ENCODE peak calls at places on chromosomes 4 and X, in six cellular contexts. A, U, G, B, S and N are unnamed samples.

GRCh38 chrX:129996120-129996519 is 13.7 kb downstream of the BCORL1 start:
- DNase-seq in A (no peak), U (peak), G (no peak), B (peak), S (no peak), N (no peak)

GRCh38 chr4:101066586-101066985 is 280.7 kb downstream of the PPP3CA start:
- DNase-seq in A (no peak), U (no peak), G (no peak), B (no peak), S (no peak), N (no peak)

GRCh38 chr4:15354790-15355418 is 72.9 kb upstream of the C1QTNF7 start:
- DNase-seq in A (no peak), U (no peak), G (no peak), B (no peak), S (peak), N (no peak)

GRCh38 chr4:138678985-138679746 is 336.4 kb upstream of the NOCT start:
- DNase-seq in A (no peak), U (no peak), G (no peak), B (no peak), S (no peak), N (no peak)

GRCh38 chrX:151712253-151712652 is 3.6 kb upstream of the FATE1 start:
- DNase-seq in A (no peak), U (no peak), G (no peak), B (no peak), S (no peak), N (no peak)

GRCh38 chrX:130734713-130735112 is 168.3 kb downstream of the ENOX2 start:
- DNase-seq in A (no peak), U (no peak), G (no peak), B (no peak), S (no peak), N (no peak)

GRCh38 chrX:65985922-65986588 is 53.8 kb downstream of the VSIG4 start:
- DNase-seq in A (no peak), U (no peak), G (no peak), B (peak), S (no peak), N (peak)

GRCh38 chr4:147019061-147019460 is 73.4 kb upstream of the TTC29 start:
- DNase-seq in A (peak), U (peak), G (peak), B (peak), S (peak), N (peak)

GRCh38 chr4:118265312-118266144 is 87.3 kb downstream of the PRSS12 start:
- DNase-seq in A (no peak), U (no peak), G (peak), B (peak), S (no peak), N (peak)

GRCh38 chr4:76301775-76302162 is 4.8 kb upstream of the STBD1 start:
- DNase-seq in A (no peak), U (no peak), G (no peak), B (no peak), S (no peak), N (no peak)

GRCh38 chrX:40087574-40088298 is 10.0 kb downstream of the BCOR start:
- DNase-seq in A (no peak), U (no peak), G (no peak), B (no peak), S (no peak), N (peak)

GRCh38 chr4:2684486-2684885 is 71.7 kb downstream of the TNIP2 start:
- DNase-seq in A (no peak), U (no peak), G (no peak), B (no peak), S (no peak), N (no peak)

GRCh38 chr4:55612341-55612740 is 20.3 kb upstream of the PDCL2 start:
- DNase-seq in A (no peak), U (no peak), G (no peak), B (no peak), S (no peak), N (no peak)

GRCh38 chr4:81518762-81519427 is 47.2 kb upstream of the RASGEF1B start:
- DNase-seq in A (no peak), U (no peak), G (no peak), B (no peak), S (no peak), N (no peak)

GRCh38 chrX:13007519-13008188 is 32.7 kb downstream of the TMSB4X start:
- DNase-seq in A (no peak), U (no peak), G (no peak), B (peak), S (no peak), N (no peak)

GRCh38 chr4:40607224-40607623 is 22.4 kb downstream of the RBM47 start:
- DNase-seq in A (no peak), U (no peak), G (no peak), B (peak), S (no peak), N (no peak)

GRCh38 chr4:13953083-13953482 is 325.6 kb upstream of the BOD1L1 start:
- DNase-seq in A (no peak), U (no peak), G (no peak), B (no peak), S (no peak), N (no peak)

GRCh38 chr4:7156273-7157139 is 35.8 kb upstream of the SORCS2 start:
- DNase-seq in A (peak), U (peak), G (no peak), B (peak), S (peak), N (peak)

GRCh38 chr4:155617312-155617711 is 49.3 kb upstream of the GUCY1A1 start:
- DNase-seq in A (no peak), U (no peak), G (no peak), B (peak), S (no peak), N (no peak)

GRCh38 chrX:675896-676295 is 45.3 kb downstream of the SHOX start:
- DNase-seq in A (no peak), U (no peak), G (no peak), B (no peak), S (no peak), N (no peak)

GRCh38 chrX:119693032-119693995 is at the start of gene SEPTIN6:
- DNase-seq in A (peak), U (peak), G (peak), B (peak), S (peak), N (peak)

GRCh38 chrX:103704863-103705262 is 5.8 kb upstream of the TMEM31 start:
- DNase-seq in A (no peak), U (no peak), G (no peak), B (no peak), S (no peak), N (no peak)

GRCh38 chr4:138175337-138175794 is 66.8 kb downstream of the SLC7A11 start:
- DNase-seq in A (peak), U (no peak), G (peak), B (peak), S (no peak), N (peak)

GRCh38 chrX:40107291-40108083 is 9.7 kb upstream of the BCOR start:
- DNase-seq in A (peak), U (no peak), G (peak), B (no peak), S (peak), N (peak)

GRCh38 chrX:110394653-110395052 is 36.0 kb downstream of the RTL9 start:
- DNase-seq in A (no peak), U (no peak), G (no peak), B (peak), S (no peak), N (no peak)

GRCh38 chr4:138158746-138159297 is 83.3 kb downstream of the SLC7A11 start:
- DNase-seq in A (no peak), U (no peak), G (no peak), B (peak), S (no peak), N (no peak)

GRCh38 chr4:106978046-106978774 is 57.9 kb downstream of the DKK2 start:
- DNase-seq in A (no peak), U (no peak), G (no peak), B (no peak), S (no peak), N (no peak)

GRCh38 chr4:47741200-47741599 is 96.7 kb downstream of the CORIN start:
- DNase-seq in A (no peak), U (no peak), G (no peak), B (peak), S (no peak), N (no peak)

DNA sequence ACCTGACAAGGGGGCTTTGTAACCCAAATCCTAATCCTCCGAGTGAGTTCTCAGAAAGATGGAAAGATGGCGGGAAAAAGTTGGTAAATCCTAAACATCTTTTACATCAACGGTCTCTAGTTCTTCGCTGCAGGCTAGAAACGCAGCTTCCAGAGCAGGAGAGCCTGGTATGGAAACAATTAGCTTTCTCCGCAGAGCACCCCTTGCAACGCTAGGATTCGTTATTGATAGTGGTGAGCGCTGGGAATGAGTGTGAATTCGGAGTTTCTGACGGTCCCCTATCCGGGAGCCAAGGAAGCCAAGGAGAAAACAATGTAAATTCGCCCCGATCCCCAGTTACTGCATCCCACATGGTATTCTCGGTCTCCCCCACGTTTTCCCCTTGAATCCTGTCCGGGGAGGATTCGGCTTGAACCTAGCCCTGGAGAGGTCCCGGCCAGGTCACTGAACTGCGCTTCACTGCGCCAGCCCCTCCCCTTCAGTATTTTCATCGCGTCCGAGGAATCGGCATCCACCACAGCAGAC is 4.7 kb upstream of the NEUROG2 start:
- DNase-seq in A (no peak), U (no peak), G (no peak), B (no peak), S (no peak), N (no peak)
- H3K4me3 ChIP-seq in A (no peak), U (no peak), G (no peak), B (no peak), S (no peak), N (no peak)

DNA sequence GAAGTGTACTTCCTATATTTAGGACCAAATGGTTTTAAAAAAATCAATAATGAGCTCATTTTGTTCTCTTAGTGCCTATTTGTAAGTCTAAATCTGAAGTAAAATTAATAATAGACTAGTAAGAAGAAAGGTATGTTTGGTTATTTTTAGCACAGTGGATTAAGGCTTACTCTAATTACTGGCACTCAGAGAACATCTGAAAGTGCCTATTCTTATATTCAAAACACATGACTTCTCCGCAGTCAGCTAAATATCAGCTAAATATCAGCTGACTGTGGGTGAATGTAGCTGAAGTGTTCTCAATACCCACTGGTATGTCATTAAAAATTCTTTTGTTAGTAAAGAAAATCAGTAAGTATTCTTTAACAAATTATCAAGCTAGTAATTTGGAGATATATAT is 6.0 kb downstream of the AP1S2 start:
- DNase-seq in A (no peak), U (no peak), G (no peak), B (no peak), S (no peak), N (no peak)
- H3K4me3 ChIP-seq in A (no peak), U (no peak), G (no peak), B (no peak), S (peak), N (no peak)

DNA sequence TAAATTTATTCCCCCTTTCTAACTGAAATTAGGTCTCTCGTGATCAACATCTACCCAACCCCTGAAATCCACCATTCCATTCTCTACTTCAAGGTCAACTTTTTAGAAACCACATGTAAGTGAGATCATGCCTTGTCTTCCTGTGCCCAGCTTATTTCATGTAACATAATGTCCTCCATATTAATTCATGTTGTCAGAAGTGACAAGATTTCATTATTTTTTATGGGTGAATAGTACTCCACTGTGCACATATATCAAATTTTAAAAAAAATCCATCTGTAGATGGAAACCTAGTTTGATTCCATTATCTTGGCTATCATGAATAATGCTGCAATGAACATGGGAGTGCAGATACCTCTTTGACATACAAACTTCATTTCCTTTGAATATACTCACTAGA is 1.5 kb downstream of the PPID start:
- DNase-seq in A (no peak), U (no peak), G (no peak), B (no peak), S (no peak), N (no peak)
- H3K4me3 ChIP-seq in A (no peak), U (peak), G (peak), B (no peak), S (peak), N (no peak)

DNA sequence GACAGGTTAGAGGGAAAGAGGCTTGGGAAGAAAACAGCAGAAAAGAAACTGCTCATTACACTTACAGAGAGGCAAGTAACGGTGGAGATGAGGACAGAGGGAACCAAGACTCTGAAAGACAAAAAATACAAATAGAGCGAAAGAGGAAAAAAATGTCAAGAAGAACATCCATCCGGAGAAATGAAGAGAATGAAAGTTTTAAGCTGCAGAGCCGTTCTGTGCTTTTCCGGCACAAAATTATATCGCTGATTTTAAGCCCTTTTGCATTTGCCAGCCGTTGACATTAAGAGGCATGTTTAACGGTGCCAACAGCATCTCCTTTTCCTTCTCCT is 236 bp downstream of the PCDH10 start:
- DNase-seq in A (no peak), U (no peak), G (no peak), B (no peak), S (no peak), N (no peak)
- H3K4me3 ChIP-seq in A (peak), U (peak), G (peak), B (peak), S (peak), N (peak)